ENCODE peak calls at places on chromosomes 7 and 10, in four cellular contexts. One of them, this sample, is unnamed.

GRCh38 chr10:352476-353235 is 217.4 kb downstream of the ZMYND11 start:
- DNase-seq in upper lobe of right lung: peak; percentile 46
- DNase-seq in adrenal gland: no peak
- DNase-seq in activated B cell treated with CpG ODN at 0.5 μM for 24 hours: no peak
- DNase-seq in this sample: no peak

GRCh38 chr7:122301858-122302745 is 2.4 kb downstream of the FEZF1 start:
- DNase-seq in upper lobe of right lung: no peak
- DNase-seq in adrenal gland: no peak
- DNase-seq in activated B cell treated with CpG ODN at 0.5 μM for 24 hours: no peak
- DNase-seq in this sample: no peak

GRCh38 chr10:44962870-44963738 is 3.5 kb downstream of the RASSF4 start:
- DNase-seq in upper lobe of right lung: no peak
- DNase-seq in adrenal gland: peak; percentile 45
- DNase-seq in activated B cell treated with CpG ODN at 0.5 μM for 24 hours: no peak
- DNase-seq in this sample: no peak

GRCh38 chr10:126908225-126908624 is 3.0 kb downstream of the DOCK1 start:
- DNase-seq in upper lobe of right lung: no peak
- DNase-seq in adrenal gland: no peak
- DNase-seq in activated B cell treated with CpG ODN at 0.5 μM for 24 hours: no peak
- DNase-seq in this sample: no peak

GRCh38 chr10:57367412-57367811 is 900.3 kb downstream of the IPMK start:
- DNase-seq in upper lobe of right lung: no peak
- DNase-seq in adrenal gland: no peak
- DNase-seq in activated B cell treated with CpG ODN at 0.5 μM for 24 hours: no peak
- DNase-seq in this sample: no peak

GRCh38 chr10:11639861-11640764 is 28.7 kb upstream of the USP6NL start:
- DNase-seq in upper lobe of right lung: no peak
- DNase-seq in adrenal gland: peak; percentile 38
- DNase-seq in activated B cell treated with CpG ODN at 0.5 μM for 24 hours: no peak
- DNase-seq in this sample: no peak

GRCh38 chr10:8183241-8183704 is 128.8 kb downstream of the GATA3 start:
- DNase-seq in upper lobe of right lung: no peak
- DNase-seq in adrenal gland: no peak
- DNase-seq in activated B cell treated with CpG ODN at 0.5 μM for 24 hours: no peak
- DNase-seq in this sample: no peak

GRCh38 chr10:114430688-114431413 is 26.5 kb upstream of the AFAP1L2 start:
- DNase-seq in upper lobe of right lung: no peak
- DNase-seq in adrenal gland: no peak
- DNase-seq in activated B cell treated with CpG ODN at 0.5 μM for 24 hours: no peak
- DNase-seq in this sample: no peak

GRCh38 chr10:59779656-59780521 is 26.6 kb upstream of the MRLN start:
- DNase-seq in upper lobe of right lung: no peak
- DNase-seq in adrenal gland: no peak
- DNase-seq in activated B cell treated with CpG ODN at 0.5 μM for 24 hours: no peak
- DNase-seq in this sample: no peak

GRCh38 chr10:110775022-110775379 is 96.7 kb upstream of the PDCD4 start:
- DNase-seq in upper lobe of right lung: no peak
- DNase-seq in adrenal gland: no peak
- DNase-seq in activated B cell treated with CpG ODN at 0.5 μM for 24 hours: no peak
- DNase-seq in this sample: no peak

GRCh38 chr7:129122751-129123516 is 21.6 kb upstream of the TSPAN33 start:
- DNase-seq in upper lobe of right lung: no peak
- DNase-seq in adrenal gland: no peak
- DNase-seq in activated B cell treated with CpG ODN at 0.5 μM for 24 hours: peak; percentile 53
- DNase-seq in this sample: no peak

GRCh38 chr10:71212249-71213126 is at the start of gene UNC5B:
- DNase-seq in upper lobe of right lung: peak; percentile 96
- DNase-seq in adrenal gland: peak; percentile 93
- DNase-seq in activated B cell treated with CpG ODN at 0.5 μM for 24 hours: peak; percentile 51
- DNase-seq in this sample: peak; percentile 51

GRCh38 chr7:80445351-80445750 is 66.5 kb downstream of the GNAT3 start:
- DNase-seq in upper lobe of right lung: no peak
- DNase-seq in adrenal gland: no peak
- DNase-seq in activated B cell treated with CpG ODN at 0.5 μM for 24 hours: no peak
- DNase-seq in this sample: no peak

GRCh38 chr10:103367379-103367781 is 396 bp upstream of the TAF5 start:
- DNase-seq in upper lobe of right lung: peak; percentile 27
- DNase-seq in adrenal gland: peak; percentile 50
- DNase-seq in activated B cell treated with CpG ODN at 0.5 μM for 24 hours: no peak
- DNase-seq in this sample: peak; percentile 11

GRCh38 chr10:63492788-63493403 is 27.1 kb upstream of the JMJD1C start:
- DNase-seq in upper lobe of right lung: no peak
- DNase-seq in adrenal gland: no peak
- DNase-seq in activated B cell treated with CpG ODN at 0.5 μM for 24 hours: no peak
- DNase-seq in this sample: no peak

GRCh38 chr7:140541513-140542192 is 62.3 kb upstream of the MKRN1 start:
- DNase-seq in upper lobe of right lung: no peak
- DNase-seq in adrenal gland: peak; percentile 85
- DNase-seq in activated B cell treated with CpG ODN at 0.5 μM for 24 hours: no peak
- DNase-seq in this sample: no peak

GRCh38 chr10:110137142-110137545 is 70.3 kb upstream of the MXI1 start:
- DNase-seq in upper lobe of right lung: no peak
- DNase-seq in adrenal gland: no peak
- DNase-seq in activated B cell treated with CpG ODN at 0.5 μM for 24 hours: no peak
- DNase-seq in this sample: no peak

GRCh38 chr10:3323865-3324498 is 151.4 kb upstream of the PITRM1 start:
- DNase-seq in upper lobe of right lung: no peak
- DNase-seq in adrenal gland: no peak
- DNase-seq in activated B cell treated with CpG ODN at 0.5 μM for 24 hours: no peak
- DNase-seq in this sample: no peak

GRCh38 chr10:116215651-116216050 is 57.4 kb downstream of the GFRA1 start:
- DNase-seq in upper lobe of right lung: no peak
- DNase-seq in adrenal gland: no peak
- DNase-seq in activated B cell treated with CpG ODN at 0.5 μM for 24 hours: no peak
- DNase-seq in this sample: no peak

GRCh38 chr7:149642579-149642978 is 130.8 kb downstream of the ZNF467 start:
- DNase-seq in upper lobe of right lung: no peak
- DNase-seq in adrenal gland: no peak
- DNase-seq in activated B cell treated with CpG ODN at 0.5 μM for 24 hours: no peak
- DNase-seq in this sample: no peak

GRCh38 chr7:38744746-38745145 is 113.6 kb upstream of the AMPH start:
- DNase-seq in upper lobe of right lung: no peak
- DNase-seq in adrenal gland: no peak
- DNase-seq in activated B cell treated with CpG ODN at 0.5 μM for 24 hours: no peak
- DNase-seq in this sample: no peak

GRCh38 chr7:123751816-123752215 is 3.0 kb upstream of the WASL start:
- DNase-seq in upper lobe of right lung: no peak
- DNase-seq in adrenal gland: no peak
- DNase-seq in activated B cell treated with CpG ODN at 0.5 μM for 24 hours: no peak
- DNase-seq in this sample: no peak

GRCh38 chr10:102457591-102458150 is 6.3 kb upstream of the C10orf95 start:
- DNase-seq in upper lobe of right lung: no peak
- DNase-seq in adrenal gland: no peak
- DNase-seq in activated B cell treated with CpG ODN at 0.5 μM for 24 hours: no peak
- DNase-seq in this sample: no peak

GRCh38 chr10:15796762-15797161 is 63.5 kb downstream of the MINDY3 start:
- DNase-seq in upper lobe of right lung: no peak
- DNase-seq in adrenal gland: no peak
- DNase-seq in activated B cell treated with CpG ODN at 0.5 μM for 24 hours: no peak
- DNase-seq in this sample: no peak

GRCh38 chr10:10803273-10803672 is 214.4 kb upstream of the CELF2 start:
- DNase-seq in upper lobe of right lung: no peak
- DNase-seq in adrenal gland: peak; percentile 53
- DNase-seq in activated B cell treated with CpG ODN at 0.5 μM for 24 hours: no peak
- DNase-seq in this sample: no peak

GRCh38 chr10:117543245-117543998 is 876 bp downstream of the EMX2 start:
- DNase-seq in upper lobe of right lung: no peak
- DNase-seq in adrenal gland: no peak
- DNase-seq in activated B cell treated with CpG ODN at 0.5 μM for 24 hours: no peak
- DNase-seq in this sample: no peak

GRCh38 chr10:62270020-62270419 is 1.4 kb upstream of the RTKN2 start:
- DNase-seq in upper lobe of right lung: no peak
- DNase-seq in adrenal gland: no peak
- DNase-seq in activated B cell treated with CpG ODN at 0.5 μM for 24 hours: no peak
- DNase-seq in this sample: no peak

GRCh38 chr7:135385209-135385608 is 124.7 kb downstream of the CNOT4 start:
- DNase-seq in upper lobe of right lung: no peak
- DNase-seq in adrenal gland: no peak
- DNase-seq in activated B cell treated with CpG ODN at 0.5 μM for 24 hours: no peak
- DNase-seq in this sample: no peak

GRCh38 chr7:6228363-6228762 is 44.1 kb downstream of the CYTH3 start:
- DNase-seq in upper lobe of right lung: no peak
- DNase-seq in adrenal gland: peak; percentile 59
- DNase-seq in activated B cell treated with CpG ODN at 0.5 μM for 24 hours: no peak
- DNase-seq in this sample: no peak

GRCh38 chr7:84106291-84106690 is 88.3 kb downstream of the SEMA3A start:
- DNase-seq in upper lobe of right lung: no peak
- DNase-seq in adrenal gland: no peak
- DNase-seq in activated B cell treated with CpG ODN at 0.5 μM for 24 hours: no peak
- DNase-seq in this sample: no peak

GRCh38 chr10:42594246-42594650 is 44.1 kb downstream of the ZNF33B start:
- DNase-seq in upper lobe of right lung: no peak
- DNase-seq in adrenal gland: no peak
- DNase-seq in activated B cell treated with CpG ODN at 0.5 μM for 24 hours: no peak
- DNase-seq in this sample: no peak

GRCh38 chr7:144670251-144670650 is 165.6 kb downstream of the TPK1 start:
- DNase-seq in upper lobe of right lung: no peak
- DNase-seq in adrenal gland: no peak
- DNase-seq in activated B cell treated with CpG ODN at 0.5 μM for 24 hours: no peak
- DNase-seq in this sample: no peak

GRCh38 chr7:14389052-14389988 is 399.9 kb upstream of the ETV1 start:
- DNase-seq in upper lobe of right lung: no peak
- DNase-seq in adrenal gland: no peak
- DNase-seq in activated B cell treated with CpG ODN at 0.5 μM for 24 hours: no peak
- DNase-seq in this sample: no peak

GRCh38 chr7:149199234-149199990 is 4.1 kb downstream of the ZNF282 start:
- DNase-seq in upper lobe of right lung: peak; percentile 12
- DNase-seq in adrenal gland: no peak
- DNase-seq in activated B cell treated with CpG ODN at 0.5 μM for 24 hours: no peak
- DNase-seq in this sample: no peak

GRCh38 chr7:2379161-2379560 is 24.2 kb upstream of the CHST12 start:
- DNase-seq in upper lobe of right lung: no peak
- DNase-seq in adrenal gland: no peak
- DNase-seq in activated B cell treated with CpG ODN at 0.5 μM for 24 hours: no peak
- DNase-seq in this sample: no peak

GRCh38 chr10:100793055-100793454 is 47.7 kb downstream of the PAX2 start:
- DNase-seq in upper lobe of right lung: peak; percentile 23
- DNase-seq in adrenal gland: no peak
- DNase-seq in activated B cell treated with CpG ODN at 0.5 μM for 24 hours: no peak
- DNase-seq in this sample: no peak
- TF ChIP-seq CTCF in upper lobe of right lung: no peak
- TF ChIP-seq CTCF in adrenal gland: no peak
- TF ChIP-seq CTCF in activated B cell treated with CpG ODN at 0.5 μM for 24 hours: no peak
- TF ChIP-seq CTCF in this sample: no peak

GRCh38 chr7:76380623-76380966 is 21.8 kb upstream of the YWHAG start:
- DNase-seq in upper lobe of right lung: no peak
- DNase-seq in adrenal gland: peak; percentile 70
- DNase-seq in activated B cell treated with CpG ODN at 0.5 μM for 24 hours: no peak
- DNase-seq in this sample: no peak

GRCh38 chr7:76377186-76377918 is 18.6 kb upstream of the YWHAG start:
- DNase-seq in upper lobe of right lung: no peak
- DNase-seq in adrenal gland: peak; percentile 65
- DNase-seq in activated B cell treated with CpG ODN at 0.5 μM for 24 hours: no peak
- DNase-seq in this sample: no peak

GRCh38 chr7:76386691-76387260 is 22.7 kb downstream of the SSC4D start:
- DNase-seq in upper lobe of right lung: no peak
- DNase-seq in adrenal gland: peak; percentile 80
- DNase-seq in activated B cell treated with CpG ODN at 0.5 μM for 24 hours: no peak
- DNase-seq in this sample: no peak

GRCh38 chr7:76381814-76382213 is 23.0 kb upstream of the YWHAG start:
- DNase-seq in upper lobe of right lung: no peak
- DNase-seq in adrenal gland: no peak
- DNase-seq in activated B cell treated with CpG ODN at 0.5 μM for 24 hours: no peak
- DNase-seq in this sample: no peak

GRCh38 chr7:76383089-76383944 is 24.5 kb upstream of the YWHAG start:
- DNase-seq in upper lobe of right lung: no peak
- DNase-seq in adrenal gland: no peak
- DNase-seq in activated B cell treated with CpG ODN at 0.5 μM for 24 hours: no peak
- DNase-seq in this sample: no peak
- TF ChIP-seq CTCF in upper lobe of right lung: no peak
- TF ChIP-seq CTCF in adrenal gland: no peak
- TF ChIP-seq CTCF in activated B cell treated with CpG ODN at 0.5 μM for 24 hours: no peak
- TF ChIP-seq CTCF in this sample: no peak

GRCh38 chr7:151704284-151704968 is 172.5 kb downstream of the PRKAG2 start:
- DNase-seq in upper lobe of right lung: no peak
- DNase-seq in adrenal gland: no peak
- DNase-seq in activated B cell treated with CpG ODN at 0.5 μM for 24 hours: no peak
- DNase-seq in this sample: no peak

GRCh38 chr7:151707757-151708156 is 169.2 kb downstream of the PRKAG2 start:
- DNase-seq in upper lobe of right lung: no peak
- DNase-seq in adrenal gland: no peak
- DNase-seq in activated B cell treated with CpG ODN at 0.5 μM for 24 hours: no peak
- DNase-seq in this sample: no peak

GRCh38 chr7:151706568-151707469 is 170.1 kb downstream of the PRKAG2 start:
- DNase-seq in upper lobe of right lung: no peak
- DNase-seq in adrenal gland: no peak
- DNase-seq in activated B cell treated with CpG ODN at 0.5 μM for 24 hours: no peak
- DNase-seq in this sample: no peak

GRCh38 chr7:151704969-151705743 is 171.8 kb downstream of the PRKAG2 start:
- DNase-seq in upper lobe of right lung: no peak
- DNase-seq in adrenal gland: no peak
- DNase-seq in activated B cell treated with CpG ODN at 0.5 μM for 24 hours: no peak
- DNase-seq in this sample: no peak

GRCh38 chr7:151705744-151706567 is 171.0 kb downstream of the PRKAG2 start:
- DNase-seq in upper lobe of right lung: no peak
- DNase-seq in adrenal gland: peak; percentile 84
- DNase-seq in activated B cell treated with CpG ODN at 0.5 μM for 24 hours: no peak
- DNase-seq in this sample: no peak
- TF ChIP-seq CTCF in upper lobe of right lung: peak; percentile 55
- TF ChIP-seq CTCF in adrenal gland: peak; percentile 22
- TF ChIP-seq CTCF in activated B cell treated with CpG ODN at 0.5 μM for 24 hours: no peak
- TF ChIP-seq CTCF in this sample: no peak

DNA sequence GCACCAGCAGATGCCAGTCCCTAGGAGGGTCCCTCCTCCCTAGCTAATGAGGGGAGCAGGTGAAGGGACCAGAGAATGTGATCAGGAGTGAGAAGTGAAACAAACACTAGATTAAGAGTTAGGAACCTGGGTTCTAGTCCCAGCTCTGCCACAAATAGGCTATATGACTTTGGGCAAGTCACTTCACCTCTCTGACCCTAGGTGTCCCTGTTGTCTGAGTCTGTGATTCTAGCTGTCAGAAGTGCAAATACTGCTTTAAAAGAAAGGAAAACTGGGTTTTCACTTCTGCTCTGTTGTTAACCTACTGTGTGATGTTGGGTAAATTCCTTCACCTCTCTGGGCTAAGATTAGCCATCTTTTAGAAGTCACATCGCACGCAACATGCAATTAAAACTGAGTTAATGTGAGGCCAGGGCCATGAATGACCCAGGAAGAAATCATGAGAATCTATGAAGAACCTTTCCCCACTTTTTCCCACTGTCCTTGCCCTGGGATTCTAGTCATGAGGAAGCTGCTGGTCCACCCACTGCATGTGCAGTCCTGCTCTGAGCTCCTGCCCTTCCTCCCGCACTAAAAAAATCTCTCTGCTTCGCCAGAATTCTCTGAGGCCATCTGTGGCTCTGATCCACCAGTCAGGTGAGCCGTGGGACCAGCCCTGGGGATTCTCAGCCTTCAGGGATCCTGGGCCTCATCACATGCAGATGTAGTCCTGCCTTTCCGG is 181.8 kb downstream of the PLXNA4 start:
- DNase-seq in upper lobe of right lung: no peak
- DNase-seq in adrenal gland: no peak
- DNase-seq in activated B cell treated with CpG ODN at 0.5 μM for 24 hours: no peak
- DNase-seq in this sample: peak; percentile 4
- TF ChIP-seq CTCF in upper lobe of right lung: peak; percentile 36
- TF ChIP-seq CTCF in adrenal gland: no peak
- TF ChIP-seq CTCF in activated B cell treated with CpG ODN at 0.5 μM for 24 hours: no peak
- TF ChIP-seq CTCF in this sample: peak; percentile 71